ENCODE peak calls at places on chromosome 21, in six cellular contexts. B is GM06990, P is choroid plexus epithelial cell, O is cardiac muscle cell, K is colonic mucosa, Y is OCI-LY7. S is an unnamed sample.

GRCh38 chr21:41071410-41071809 is 96.5 kb upstream of the BACE2 start:
- DNase-seq in B (no peak), P (no peak), O (no peak), K (no peak), Y (peak; percentile 2), S (no peak)

GRCh38 chr21:15221799-15222386 is 157.1 kb upstream of the NRIP1 start:
- DNase-seq in B (no peak), P (peak; percentile 68), O (peak; percentile 84), K (no peak), Y (no peak), S (no peak)

GRCh38 chr21:38982096-38982495 is 176.4 kb downstream of the ETS2 start:
- DNase-seq in B (no peak), P (peak; percentile 54), O (peak; percentile 56), K (no peak), Y (no peak), S (no peak)

GRCh38 chr21:17688912-17689874 is 76.5 kb upstream of the BTG3 start:
- DNase-seq in B (peak; percentile 37), P (peak; percentile 36), O (peak; percentile 76), K (peak; percentile 39), Y (peak; percentile 44), S (peak; percentile 93)

GRCh38 chr21:43718872-43719747 is at the start of gene PDXK:
- DNase-seq in B (peak; percentile 93), P (peak; percentile 86), O (peak; percentile 87), K (peak; percentile 91), Y (peak; percentile 93), S (peak; percentile 96)

GRCh38 chr21:26112127-26112742 is 58.3 kb downstream of the APP start:
- DNase-seq in B (no peak), P (no peak), O (no peak), K (no peak), Y (no peak), S (no peak)

GRCh38 chr21:17690078-17690494 is 77.4 kb upstream of the BTG3 start:
- DNase-seq in B (no peak), P (no peak), O (no peak), K (no peak), Y (no peak), S (no peak)

GRCh38 chr21:41211041-41211426 is 43.1 kb downstream of the BACE2 start:
- DNase-seq in B (no peak), P (no peak), O (no peak), K (no peak), Y (no peak), S (no peak)

GRCh38 chr21:39388038-39388810 is 39.3 kb upstream of the HMGN1 start:
- DNase-seq in B (peak; percentile 85), P (peak; percentile 86), O (peak; percentile 85), K (peak; percentile 96), Y (peak; percentile 84), S (peak; percentile 96)

GRCh38 chr21:17454315-17455027 is 58.4 kb upstream of the CXADR start:
- DNase-seq in B (peak; percentile 64), P (peak; percentile 90), O (peak; percentile 77), K (peak; percentile 21), Y (peak; percentile 70), S (no peak)

GRCh38 chr21:26587621-26588260 is 14.7 kb upstream of the CYYR1 start:
- DNase-seq in B (no peak), P (peak; percentile 78), O (peak; percentile 74), K (no peak), Y (no peak), S (no peak)

GRCh38 chr21:27339902-27340301 is 373.0 kb upstream of the ADAMTS5 start:
- DNase-seq in B (no peak), P (peak; percentile 18), O (peak; percentile 15), K (no peak), Y (no peak), S (no peak)

GRCh38 chr21:40143822-40144525 is 276.7 kb downstream of the PCP4 start:
- DNase-seq in B (no peak), P (peak; percentile 50), O (peak; percentile 44), K (peak; percentile 43), Y (peak; percentile 51), S (peak; percentile 69)

GRCh38 chr21:29403291-29403690 is 104.6 kb downstream of the BACH1 start:
- DNase-seq in B (no peak), P (peak; percentile 27), O (peak; percentile 16), K (no peak), Y (no peak), S (no peak)

GRCh38 chr21:13937236-13937635 is 273.5 kb downstream of the LIPI start:
- DNase-seq in B (no peak), P (no peak), O (no peak), K (no peak), Y (no peak), S (peak; percentile 63)

GRCh38 chr21:41167348-41168342 is at the start of gene BACE2:
- DNase-seq in B (peak; percentile 47), P (peak; percentile 63), O (peak; percentile 88), K (peak; percentile 88), Y (no peak), S (peak; percentile 94)

GRCh38 chr21:17780539-17780938 is 38.6 kb downstream of the C21orf91 start:
- DNase-seq in B (peak; percentile 83), P (no peak), O (no peak), K (no peak), Y (peak; percentile 23), S (no peak)

GRCh38 chr21:38839683-38840286 is 34.1 kb downstream of the ETS2 start:
- DNase-seq in B (no peak), P (peak; percentile 99), O (peak; percentile 94), K (peak; percentile 12), Y (no peak), S (no peak)

GRCh38 chr21:39184050-39184980 is 1.1 kb upstream of the PSMG1 start:
- DNase-seq in B (no peak), P (peak; percentile 17), O (no peak), K (no peak), Y (peak; percentile 37), S (no peak)

GRCh38 chr21:45468971-45469272 is 64.0 kb downstream of the COL18A1 start:
- DNase-seq in B (no peak), P (no peak), O (no peak), K (no peak), Y (no peak), S (peak; percentile 73)
- H3K4me3 ChIP-seq in B (no peak overlapping the region), P (no peak overlapping the region), O (no peak overlapping the region), K (no peak overlapping the region), Y (no peak overlapping the region), S (no peak overlapping the region)

DNA sequence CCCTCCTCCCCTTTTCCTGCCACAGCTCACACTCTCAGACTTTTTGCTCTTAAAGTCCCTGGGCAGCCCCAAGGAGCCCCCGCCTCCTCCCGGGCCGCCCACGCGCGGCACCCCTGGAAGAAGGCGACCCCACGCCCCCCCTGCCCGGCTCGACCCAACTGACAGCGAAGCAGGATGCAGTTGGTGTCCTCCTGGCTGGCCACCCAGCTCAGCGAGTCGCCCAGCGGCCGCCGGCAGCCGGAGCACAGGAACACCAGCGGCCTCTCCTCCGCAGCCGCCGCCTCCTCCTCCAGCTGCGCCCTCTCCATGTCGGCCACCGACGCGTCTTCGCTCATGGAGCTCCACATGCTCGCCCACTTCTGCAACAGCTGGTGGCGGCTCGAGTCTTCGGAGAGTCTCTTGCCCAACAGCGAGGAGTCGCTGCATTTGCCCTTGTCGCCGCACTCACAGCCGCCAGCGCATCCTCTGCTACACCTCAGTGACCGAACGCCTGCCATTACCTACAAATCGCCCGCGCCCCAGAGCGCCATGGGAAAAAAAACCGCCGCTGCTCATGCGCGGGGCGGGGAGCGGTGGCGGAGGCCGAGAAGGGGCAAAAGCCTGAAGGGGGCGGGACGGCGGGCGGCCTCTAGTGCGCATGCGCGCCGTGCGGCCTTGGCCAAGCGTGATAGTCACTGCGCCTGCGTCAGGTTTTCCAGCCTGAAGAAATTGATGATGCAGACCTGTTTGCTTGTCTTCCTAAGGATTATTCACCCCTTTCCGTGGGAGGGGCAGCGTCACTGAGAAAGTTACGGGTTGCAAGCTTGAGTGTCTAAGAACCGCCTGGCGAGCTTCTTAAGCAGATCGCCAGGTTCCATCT is at the start of gene MIS18A:
- DNase-seq in B (peak; percentile 95), P (peak; percentile 96), O (peak; percentile 97), K (peak; percentile 93), Y (peak; percentile 94), S (peak; percentile 98)
- TF ChIP-seq CTCF in B (no peak), P (peak; percentile 11), O (peak; percentile 7), K (no peak), Y (peak; percentile 17), S (peak; percentile 25)

DNA sequence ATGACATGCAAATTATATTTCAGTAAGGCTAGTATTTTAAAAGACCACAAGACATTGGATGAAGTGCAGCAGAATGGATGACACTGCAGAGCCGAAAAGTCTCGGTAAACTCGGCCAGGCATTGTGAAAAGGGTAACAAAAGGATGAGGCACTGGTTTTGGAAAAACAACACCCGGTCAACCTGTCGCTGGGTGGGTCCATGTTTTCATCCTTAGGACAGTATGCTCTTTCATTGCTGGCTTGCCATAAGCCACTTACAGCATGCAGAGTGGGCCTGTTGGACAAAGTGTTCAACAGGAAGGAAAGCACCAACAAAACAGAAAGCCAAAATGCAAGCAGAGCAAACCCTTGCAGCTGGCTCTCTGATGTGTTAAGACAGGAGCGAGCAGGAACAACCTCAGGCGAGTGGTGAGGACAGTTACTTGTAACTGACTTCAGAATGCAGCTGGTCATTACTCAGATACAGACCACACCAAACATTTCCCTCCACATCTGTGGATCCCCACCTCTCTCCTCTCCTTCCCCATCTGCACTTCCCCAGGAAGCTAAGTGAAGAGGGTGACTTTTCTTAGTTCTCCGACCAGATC is 2.9 kb upstream of the RCAN1 start:
- DNase-seq in B (no peak), P (no peak), O (no peak), K (no peak), Y (no peak), S (no peak)
- H3K4me3 ChIP-seq in B (no peak overlapping the region), P (no peak overlapping the region), O (no peak overlapping the region), K (no peak overlapping the region), Y (no peak overlapping the region), S (no peak overlapping the region)

GRCh38 chr21:24050233-24050632 is 1557.0 kb downstream of the MRPL39 start:
- DNase-seq in B (no peak), P (no peak), O (no peak), K (no peak), Y (no peak), S (no peak)
- TF ChIP-seq CTCF in B (no peak), P (no peak), O (no peak), K (no peak), Y (no peak), S (no peak)

GRCh38 chr21:16420086-16420724 is 690.4 kb downstream of the USP25 start:
- DNase-seq in B (no peak), P (peak; percentile 87), O (peak; percentile 89), K (no peak), Y (no peak), S (no peak)

GRCh38 chr21:16422702-16423101 is 692.9 kb downstream of the USP25 start:
- DNase-seq in B (no peak), P (no peak), O (peak; percentile 56), K (no peak), Y (no peak), S (no peak)

GRCh38 chr21:16418663-16419062 is 688.9 kb downstream of the USP25 start:
- DNase-seq in B (no peak), P (no peak), O (no peak), K (no peak), Y (no peak), S (no peak)

GRCh38 chr21:16419188-16419874 is 689.5 kb downstream of the USP25 start:
- DNase-seq in B (no peak), P (peak; percentile 97), O (peak; percentile 98), K (peak; percentile 30), Y (no peak), S (peak; percentile 87)

DNA sequence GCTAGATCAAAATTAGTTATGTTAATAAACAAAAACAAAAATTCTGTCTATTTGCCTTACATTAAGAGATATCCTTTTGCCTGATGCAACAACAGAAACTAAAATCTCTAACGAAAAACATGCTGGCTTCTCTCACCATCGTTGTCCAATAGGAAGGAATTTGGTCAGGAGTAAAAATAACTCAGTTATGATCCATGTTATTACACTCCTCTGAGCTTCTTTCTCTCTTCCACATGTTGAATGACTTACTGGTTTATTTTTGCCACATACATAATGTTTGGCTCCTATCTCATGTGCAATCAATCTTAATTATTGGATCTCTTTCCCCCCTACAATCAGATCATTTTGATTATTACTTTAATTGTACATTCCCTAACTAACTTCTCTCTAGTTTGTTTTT is 688.4 kb downstream of the USP25 start:
- DNase-seq in B (no peak), P (peak; percentile 71), O (peak; percentile 61), K (no peak), Y (no peak), S (no peak)
- H3K4me3 ChIP-seq in B (no peak overlapping the region), P (no peak overlapping the region), O (no peak overlapping the region), K (no peak overlapping the region), Y (no peak overlapping the region), S (no peak overlapping the region)